ENCODE peak calls at places on chromosomes 7 and 10, in five cellular contexts. I is neural progenitor cell, A is heart right ventricle, T is tibial artery, G is brain microvascular endothelial cell. E is an unnamed sample.

GRCh38 chr10:25177754-25178135 is 2.9 kb downstream of the GPR158 start:
- DNase-seq in I (no peak), A (no peak), T (no peak), G (no peak), E (no peak)

GRCh38 chr7:41886906-41887311 is 184.0 kb upstream of the INHBA start:
- DNase-seq in I (no peak), A (no peak), T (peak; percentile 70), G (peak; percentile 96), E (peak; percentile 23)

GRCh38 chr7:16926283-16926682 is 44.5 kb upstream of the AGR3 start:
- DNase-seq in I (peak; percentile 34), A (peak; percentile 21), T (peak; percentile 41), G (peak; percentile 53), E (no peak)

GRCh38 chr10:86673216-86673826 is 5.0 kb downstream of the LDB3 start:
- DNase-seq in I (no peak), A (no peak), T (no peak), G (no peak), E (no peak)

GRCh38 chr7:142626420-142627035 is 122.7 kb upstream of the PRSS1 start:
- DNase-seq in I (peak; percentile 80), A (peak; percentile 24), T (peak; percentile 44), G (peak; percentile 45), E (peak; percentile 64)

GRCh38 chr10:125106586-125106985 is 53.8 kb downstream of the CTBP2 start:
- DNase-seq in I (no peak), A (no peak), T (no peak), G (no peak), E (no peak)

GRCh38 chr10:102240467-102241036 is 760 bp downstream of the PITX3 start:
- DNase-seq in I (peak; percentile 52), A (no peak), T (no peak), G (no peak), E (peak; percentile 79)

GRCh38 chr10:129968937-129969527 is 5.0 kb upstream of the EBF3 start:
- DNase-seq in I (peak; percentile 89), A (no peak), T (no peak), G (peak; percentile 19), E (peak; percentile 94)

GRCh38 chr7:28435732-28436378 is 23.5 kb downstream of the CREB5 start:
- DNase-seq in I (no peak), A (no peak), T (no peak), G (no peak), E (no peak)

GRCh38 chr7:148151778-148152177 is 438.8 kb upstream of the C7orf33 start:
- DNase-seq in I (no peak), A (no peak), T (no peak), G (no peak), E (peak; percentile 24)

GRCh38 chr7:29375641-29376562 is 181.3 kb downstream of the CHN2 start:
- DNase-seq in I (no peak), A (no peak), T (no peak), G (no peak), E (no peak)

GRCh38 chr7:101784275-101785127 is 32.9 kb upstream of the CUX1 start:
- DNase-seq in I (no peak), A (peak; percentile 11), T (no peak), G (no peak), E (no peak)

DNA sequence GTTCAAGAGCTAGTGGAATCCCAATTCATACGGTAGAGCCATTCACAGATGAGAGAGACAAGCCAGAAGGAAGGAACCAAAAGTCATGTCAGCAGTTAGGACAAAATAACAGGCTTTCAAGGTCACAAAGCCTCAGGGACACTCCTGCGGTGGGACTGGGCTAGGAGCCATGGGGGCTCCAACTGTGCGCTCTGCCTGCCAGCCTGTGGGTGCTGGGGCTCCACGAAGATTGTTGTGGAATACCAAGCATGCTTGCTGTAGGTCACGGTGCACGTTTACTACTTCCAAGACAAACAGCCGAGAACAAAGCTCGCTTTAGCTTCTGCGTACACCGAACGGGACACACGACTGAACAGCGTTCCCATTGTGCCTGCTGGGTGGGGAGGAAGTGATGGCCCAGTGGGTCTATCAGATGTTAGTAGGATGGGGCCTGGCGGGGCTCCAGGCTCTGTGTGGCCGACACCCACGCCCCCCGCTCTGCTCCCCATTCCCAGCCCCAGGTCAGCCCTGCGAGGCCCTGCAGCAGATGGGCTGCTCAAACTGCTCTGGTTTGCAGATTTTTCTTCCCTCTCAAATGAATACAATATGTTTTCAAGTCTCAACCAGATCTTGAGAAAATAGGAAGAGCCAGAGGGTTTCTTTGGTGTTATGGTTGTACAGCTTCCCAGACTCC is 158.9 kb downstream of the EGFR start:
- DNase-seq in I (no peak), A (peak; percentile 66), T (no peak), G (peak; percentile 50), E (no peak)
- H3K4me3 ChIP-seq in I (no peak overlapping the region), A (no peak overlapping the region), T (no peak overlapping the region), G (no peak overlapping the region), E (no peak overlapping the region)

DNA sequence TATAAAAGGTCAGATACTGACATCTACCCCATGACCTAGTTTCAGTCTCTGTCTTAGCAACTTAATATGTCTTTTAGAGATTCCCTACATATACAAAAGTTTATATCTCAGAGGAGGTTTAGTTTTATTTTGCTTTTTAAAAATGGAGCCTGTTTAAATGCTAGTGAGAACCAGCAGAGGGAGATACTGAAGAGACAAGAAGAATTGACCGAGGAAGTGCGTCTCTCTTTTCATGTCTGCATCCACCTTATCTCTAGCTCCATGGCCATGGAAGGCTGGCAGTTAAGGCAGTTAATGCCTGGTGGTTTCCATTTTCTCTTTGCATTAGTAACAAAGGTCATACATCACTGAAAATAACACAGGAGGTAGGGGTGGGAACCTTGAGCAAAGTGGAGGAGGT is 10.7 kb downstream of the SUV39H2 start:
- DNase-seq in I (no peak), A (no peak), T (no peak), G (no peak), E (peak; percentile 49)
- H3K36me3 ChIP-seq in I (peaks cover 13% of the 10 kb centered on the region), A (peaks cover 5% of the 10 kb centered on the region), T (no peaks in the 10 kb centered on the region), G (no peaks in the 10 kb centered on the region), E (peaks cover 2% of the 10 kb centered on the region)

DNA sequence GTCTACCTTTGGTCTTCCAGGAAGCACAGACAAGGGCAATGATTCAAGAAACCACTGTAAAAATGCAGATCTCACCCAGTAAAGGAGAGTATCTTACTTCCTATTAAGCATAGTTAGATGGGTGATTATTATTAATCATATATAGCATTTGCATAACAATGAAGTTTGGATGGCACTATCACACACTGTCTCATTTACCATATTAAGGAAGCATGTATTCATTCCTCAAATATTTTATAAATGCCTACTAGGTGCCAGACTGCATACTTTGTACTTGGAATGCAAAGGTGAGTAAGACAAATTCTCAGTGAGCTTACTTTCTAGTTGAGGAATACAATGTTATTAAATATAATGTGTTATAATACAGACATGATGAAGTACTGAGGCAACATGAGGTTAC is 53.9 kb upstream of the SKAP2 start:
- DNase-seq in I (no peak), A (no peak), T (no peak), G (no peak), E (no peak)
- H3K4me3 ChIP-seq in I (no peak overlapping the region), A (no peak overlapping the region), T (no peak overlapping the region), G (no peak overlapping the region), E (no peak overlapping the region)

GRCh38 chr7:47290466-47290865 is 291.4 kb downstream of the TNS3 start:
- DNase-seq in I (no peak), A (no peak), T (no peak), G (no peak), E (no peak)
- H3K36me3 ChIP-seq in I (no peaks in the 10 kb centered on the region), A (peaks cover 98% of the 10 kb centered on the region), T (peaks cover 57% of the 10 kb centered on the region), G (peaks cover 35% of the 10 kb centered on the region), E (peaks cover 2% of the 10 kb centered on the region)

DNA sequence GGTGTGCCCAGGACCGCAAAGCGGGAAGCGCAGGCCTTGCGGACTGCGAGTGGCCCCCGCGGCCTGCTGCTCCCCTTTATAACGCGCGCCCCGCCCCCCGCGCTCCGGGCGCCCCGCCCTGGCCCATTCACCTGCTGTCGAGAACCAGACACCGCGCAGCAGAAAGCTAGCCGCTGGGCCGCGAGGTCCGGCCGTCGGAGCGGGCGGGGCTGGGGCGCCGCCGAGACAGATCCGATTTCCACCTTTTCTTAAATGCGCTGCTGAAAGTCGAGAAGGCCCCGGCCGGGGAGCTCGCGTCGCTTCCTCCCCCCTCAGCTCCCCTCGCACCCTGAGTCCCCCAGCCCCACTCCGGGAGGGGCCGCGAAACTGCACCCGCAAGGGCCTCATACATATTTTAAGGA is 170.3 kb downstream of the NRF1 start:
- DNase-seq in I (peak; percentile 82), A (no peak), T (no peak), G (no peak), E (peak; percentile 92)
- H3K4me3 ChIP-seq in I (peak overlapping the region; percentile 24), A (no peak overlapping the region), T (no peak overlapping the region), G (no peak overlapping the region), E (peak overlapping the region; percentile 75)

DNA sequence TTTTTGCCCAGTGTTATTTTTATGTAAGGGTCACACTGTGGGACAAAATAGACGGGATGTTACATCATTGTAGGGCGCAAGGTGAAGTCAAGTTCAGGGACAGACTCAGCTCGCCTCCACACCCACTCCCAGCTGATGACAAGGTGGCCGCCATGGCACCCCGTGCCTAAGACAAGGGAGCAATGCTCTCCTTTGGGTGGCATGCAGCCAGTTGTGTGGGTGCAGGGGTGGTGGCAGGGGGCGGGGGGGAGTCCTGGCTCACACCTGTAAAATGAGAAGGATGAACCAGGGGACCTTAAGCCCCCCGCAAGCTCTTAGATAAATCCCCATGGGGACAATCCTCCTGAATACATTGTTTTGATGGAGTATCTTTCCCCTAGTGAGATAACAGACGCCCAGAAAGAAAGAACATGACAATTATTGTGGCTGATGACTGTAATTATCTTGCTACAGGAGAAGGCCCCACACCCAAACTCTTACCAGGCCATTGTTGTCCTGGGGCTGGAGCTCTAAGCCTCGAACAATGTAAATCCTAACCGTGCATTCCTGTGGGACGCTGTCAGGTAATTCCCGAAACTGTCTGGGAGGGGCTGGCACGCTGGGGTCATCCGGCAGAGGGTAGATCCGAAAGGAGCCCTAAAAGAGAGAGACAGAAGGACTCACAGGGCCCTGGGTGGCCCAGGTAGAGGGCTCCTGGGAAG is 148.7 kb downstream of the MYOF start:
- DNase-seq in I (peak; percentile 69), A (no peak), T (no peak), G (no peak), E (peak; percentile 86)
- H3K36me3 ChIP-seq in I (no peaks in the 10 kb centered on the region), A (peaks cover 99% of the 10 kb centered on the region), T (peaks cover 100% of the 10 kb centered on the region), G (peaks cover 94% of the 10 kb centered on the region), E (no peaks in the 10 kb centered on the region)

GRCh38 chr10:14483417-14483816 is 152.7 kb upstream of the FRMD4A start:
- DNase-seq in I (no peak), A (no peak), T (no peak), G (no peak), E (no peak)

GRCh38 chr10:14486777-14487510 is 156.2 kb upstream of the FRMD4A start:
- DNase-seq in I (peak; percentile 46), A (no peak), T (no peak), G (no peak), E (no peak)

GRCh38 chr10:14485986-14486385 is 155.3 kb upstream of the FRMD4A start:
- DNase-seq in I (no peak), A (no peak), T (no peak), G (no peak), E (no peak)

GRCh38 chr10:14489522-14490177 is 158.9 kb upstream of the FRMD4A start:
- DNase-seq in I (no peak), A (no peak), T (no peak), G (no peak), E (no peak)

GRCh38 chr10:14487511-14487909 is 156.8 kb upstream of the FRMD4A start:
- DNase-seq in I (no peak), A (no peak), T (no peak), G (no peak), E (no peak)
- H3K4me3 ChIP-seq in I (no peak overlapping the region), A (no peak overlapping the region), T (no peak overlapping the region), G (no peak overlapping the region), E (no peak overlapping the region)

DNA sequence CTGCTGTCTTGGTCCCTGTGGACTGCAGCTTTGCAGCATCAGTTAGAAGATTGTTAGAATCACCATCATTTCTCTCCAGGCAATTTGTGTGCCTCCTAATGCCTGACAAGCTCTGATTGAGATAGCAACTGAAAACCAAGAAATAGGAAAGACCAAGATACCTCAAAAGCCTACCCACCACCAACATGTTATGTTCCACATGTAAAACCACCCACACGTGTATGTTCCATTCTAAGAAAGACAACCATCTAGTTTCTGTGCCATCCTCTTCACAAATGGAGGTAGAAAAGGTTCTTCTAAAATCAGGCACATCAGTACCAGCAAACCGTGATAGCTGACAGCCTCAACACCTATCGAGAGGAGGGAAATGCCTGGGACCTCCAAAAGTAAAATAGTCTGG is 46.9 kb downstream of the TASOR2 start:
- DNase-seq in I (no peak), A (no peak), T (no peak), G (no peak), E (no peak)
- H3K36me3 ChIP-seq in I (peaks cover 3% of the 10 kb centered on the region), A (peaks cover 100% of the 10 kb centered on the region), T (peaks cover 66% of the 10 kb centered on the region), G (peaks cover 23% of the 10 kb centered on the region), E (peaks cover 9% of the 10 kb centered on the region)

E was measured in H7.